ENCODE peak calls at places on chromosomes 13 and 19, in four cellular contexts. R is astrocyte of the spinal cord; T is SK-N-DZ; G is activated T-helper 9 cell treated with anti-CD3 and anti-CD28 coated beads, Interleukin-2, amount 50 U/mL, for 16 hours. S is an unnamed sample.

GRCh38 chr19:51479531-51480331 is 1.4 kb downstream of the CEACAM18 start:
- DNase-seq in G (no peak), R (no peak), T (no peak), S (no peak)

GRCh38 chr13:95842898-95843297 is 166.0 kb downstream of the DNAJC3 start:
- DNase-seq in R (no peak), T (no peak), G (no peak), S (no peak)

GRCh38 chr19:18499055-18499775 is 22.7 kb downstream of the ELL start:
- DNase-seq in R (no peak), T (no peak), G (no peak), S (no peak)

GRCh38 chr19:46141421-46141820 is 6.6 kb upstream of the IGFL2 start:
- DNase-seq in G (no peak), T (no peak), R (no peak), S (no peak)

GRCh38 chr19:10896851-10897526 is 25.6 kb downstream of the CARM1 start:
- DNase-seq in R (no peak), G (no peak), T (no peak), S (no peak)

GRCh38 chr19:37654525-37654832 is 786 bp downstream of the ZFP30 start:
- DNase-seq in R (peak), G (no peak), T (no peak), S (no peak)

GRCh38 chr13:67643656-67644055 is 413.5 kb upstream of the PCDH9 start:
- DNase-seq in T (no peak), G (no peak), R (no peak), S (no peak)

GRCh38 chr19:50975766-50976165 is 6.4 kb upstream of the KLK6 start:
- DNase-seq in G (no peak), R (no peak), T (no peak), S (no peak)

GRCh38 chr13:50078512-50079277 is 63.5 kb downstream of the KCNRG start:
- DNase-seq in G (no peak), T (no peak), R (peak), S (no peak)